ENCODE peak calls at places on chromosomes 3 and 15, in eight cellular contexts. L is psoas muscle, C is AG04450, V is fibroblast of the aortic adventitia, P is astrocyte of the cerebellum, U is left ventricle myocardium inferior, I is HFF-Myc, W is fibroblast of pulmonary artery. D is an unnamed sample.

GRCh38 chr3:144162042-144162441 is 190.4 kb downstream of the DIPK2A start:
- DNase-seq in P (peak), I (no peak), C (peak), U (no peak), W (peak), V (peak), L (no peak), D (no peak)

GRCh38 chr15:62403164-62403809 is 238.2 kb upstream of the C2CD4B start:
- DNase-seq in U (no peak), I (no peak), V (peak), P (no peak), L (no peak), C (no peak), W (peak), D (no peak)

GRCh38 chr3:62051506-62051905 is 321.8 kb downstream of the FEZF2 start:
- DNase-seq in I (no peak), U (no peak), P (peak), W (peak), C (no peak), L (no peak), V (peak), D (no peak)

GRCh38 chr3:177538743-177539730 is 341.8 kb upstream of the TBL1XR1 start:
- DNase-seq in W (no peak), P (no peak), L (no peak), C (no peak), V (no peak), I (no peak), U (no peak), D (peak)

GRCh38 chr15:77702211-77702957 is 69.7 kb upstream of the LINGO1 start:
- DNase-seq in V (peak), C (no peak), P (peak), W (peak), I (no peak), L (peak), U (no peak), D (peak)

GRCh38 chr3:69547457-69548014 is 161.6 kb upstream of the FRMD4B start:
- DNase-seq in W (no peak), I (no peak), P (no peak), U (no peak), V (no peak), L (no peak), C (no peak), D (no peak)

GRCh38 chr3:52290596-52291507 is 3.2 kb downstream of the GLYCTK start:
- DNase-seq in I (no peak), W (no peak), V (no peak), L (no peak), C (no peak), U (no peak), P (no peak), D (no peak)

GRCh38 chr3:40337136-40338108 is 27.9 kb downstream of the EIF1B start:
- DNase-seq in U (no peak), W (no peak), I (no peak), C (no peak), V (no peak), P (no peak), L (no peak), D (no peak)

GRCh38 chr15:31031471-31032064 is 40.1 kb upstream of the MTMR10 start:
- DNase-seq in I (peak), L (no peak), P (no peak), W (peak), U (no peak), C (no peak), V (peak), D (no peak)

GRCh38 chr15:50281427-50281826 is 15.9 kb upstream of the HDC start:
- DNase-seq in C (no peak), I (no peak), U (no peak), V (no peak), L (no peak), P (no peak), W (no peak), D (no peak)

GRCh38 chr15:38991126-38991525 is 426.5 kb upstream of the RASGRP1 start:
- DNase-seq in W (peak), I (peak), L (no peak), C (no peak), P (peak), V (peak), U (no peak), D (no peak)

GRCh38 chr3:147775816-147776530 is 366.8 kb downstream of the ZIC1 start:
- DNase-seq in V (peak), U (no peak), I (no peak), C (no peak), W (peak), L (no peak), P (no peak), D (no peak)

GRCh38 chr15:49881433-49881832 is 237.6 kb downstream of the ATP8B4 start:
- DNase-seq in V (no peak), P (no peak), U (no peak), W (no peak), I (no peak), C (no peak), L (no peak), D (no peak)

GRCh38 chr3:133138017-133138416 is 99.8 kb downstream of the TMEM108 start:
- DNase-seq in V (no peak), W (no peak), L (no peak), P (no peak), I (no peak), U (no peak), C (no peak), D (no peak)

GRCh38 chr15:51327081-51327480 is 11.3 kb downstream of the CYP19A1 start:
- DNase-seq in L (no peak), W (no peak), U (no peak), C (no peak), P (no peak), V (no peak), I (no peak), D (no peak)

GRCh38 chr3:39291903-39292329 is 12.1 kb upstream of the CX3CR1 start:
- DNase-seq in U (peak), I (peak), P (peak), C (peak), W (peak), V (peak), L (peak), D (peak)

GRCh38 chr15:51861557-51862350 is 32.3 kb downstream of the TMOD3 start:
- DNase-seq in L (no peak), V (no peak), U (no peak), C (no peak), I (no peak), P (no peak), W (no peak), D (peak)

GRCh38 chr3:87206070-87206469 is 21.0 kb upstream of the CHMP2B start:
- DNase-seq in C (peak), I (peak), U (no peak), P (peak), V (peak), L (no peak), W (peak), D (no peak)

GRCh38 chr3:143671641-143672040 is 176.6 kb downstream of the SLC9A9 start:
- DNase-seq in W (no peak), V (no peak), U (no peak), C (no peak), L (no peak), I (no peak), P (no peak), D (no peak)

GRCh38 chr3:120450261-120450913 is 405 bp downstream of the FSTL1 start:
- DNase-seq in V (no peak), W (peak), L (peak), I (no peak), U (peak), C (no peak), P (no peak), D (no peak)

GRCh38 chr15:68310811-68311463 is 33.4 kb downstream of the FEM1B start:
- DNase-seq in L (no peak), C (no peak), P (no peak), V (no peak), I (no peak), W (no peak), U (no peak), D (no peak)

GRCh38 chr3:47315069-47315647 is 32.4 kb downstream of the KLHL18 start:
- DNase-seq in W (peak), L (no peak), C (no peak), I (no peak), V (no peak), U (peak), P (no peak), D (no peak)

GRCh38 chr3:130894873-130895330 is 1.0 kb downstream of the ATP2C1 start:
- DNase-seq in U (no peak), L (no peak), P (no peak), V (peak), W (no peak), I (no peak), C (no peak), D (no peak)

GRCh38 chr15:38217788-38218609 is 34.6 kb upstream of the SPRED1 start:
- DNase-seq in C (no peak), V (no peak), I (no peak), U (no peak), L (no peak), P (no peak), W (peak), D (no peak)

GRCh38 chr15:62976301-62976842 is 66.2 kb upstream of the TPM1 start:
- DNase-seq in P (no peak), I (no peak), C (peak), W (peak), V (peak), U (no peak), L (no peak), D (no peak)

GRCh38 chr15:62648954-62649353 is 393.6 kb upstream of the TPM1 start:
- DNase-seq in V (peak), W (peak), I (no peak), P (no peak), L (no peak), C (no peak), U (no peak), D (no peak)

GRCh38 chr3:177610677-177611654 is 413.7 kb upstream of the TBL1XR1 start:
- DNase-seq in U (no peak), I (no peak), P (no peak), C (no peak), L (no peak), V (no peak), W (no peak), D (peak)

GRCh38 chr3:41331023-41331422 is 131.7 kb downstream of the CTNNB1 start:
- DNase-seq in L (no peak), W (no peak), C (no peak), U (no peak), P (no peak), I (no peak), V (no peak), D (no peak)

GRCh38 chr3:156148946-156149348 is 28.6 kb downstream of the KCNAB1 start:
- DNase-seq in V (peak), W (peak), C (no peak), U (no peak), I (no peak), L (no peak), P (no peak), D (no peak)

GRCh38 chr15:99453646-99454045 is 112.1 kb upstream of the MEF2A start:
- DNase-seq in L (no peak), V (no peak), I (no peak), W (no peak), C (no peak), U (no peak), P (no peak), D (no peak)

GRCh38 chr3:71195492-71195891 is 388.0 kb downstream of the FOXP1 start:
- DNase-seq in P (peak), V (no peak), I (peak), L (no peak), W (peak), C (peak), U (no peak), D (no peak)

GRCh38 chr3:71005797-71006321 is 577.7 kb downstream of the FOXP1 start:
- DNase-seq in L (no peak), P (no peak), V (peak), U (no peak), I (no peak), C (no peak), W (peak), D (no peak)

GRCh38 chr15:32774022-32774421 is 56.2 kb downstream of the GREM1 start:
- DNase-seq in P (peak), V (peak), W (peak), C (peak), L (no peak), I (peak), U (no peak), D (no peak)

GRCh38 chr3:100089802-100090668 is 24.3 kb downstream of the FILIP1L start:
- DNase-seq in V (peak), U (no peak), C (peak), I (peak), P (peak), L (peak), W (peak), D (no peak)

GRCh38 chr3:53613111-53613510 is 118.7 kb downstream of the CACNA1D start:
- DNase-seq in W (no peak), V (no peak), C (no peak), P (no peak), U (no peak), L (no peak), I (no peak), D (no peak)

GRCh38 chr3:63877737-63878393 is 14.2 kb downstream of the ATXN7 start:
- DNase-seq in L (no peak), W (no peak), I (no peak), U (no peak), V (peak), P (no peak), C (peak), D (no peak)

DNA sequence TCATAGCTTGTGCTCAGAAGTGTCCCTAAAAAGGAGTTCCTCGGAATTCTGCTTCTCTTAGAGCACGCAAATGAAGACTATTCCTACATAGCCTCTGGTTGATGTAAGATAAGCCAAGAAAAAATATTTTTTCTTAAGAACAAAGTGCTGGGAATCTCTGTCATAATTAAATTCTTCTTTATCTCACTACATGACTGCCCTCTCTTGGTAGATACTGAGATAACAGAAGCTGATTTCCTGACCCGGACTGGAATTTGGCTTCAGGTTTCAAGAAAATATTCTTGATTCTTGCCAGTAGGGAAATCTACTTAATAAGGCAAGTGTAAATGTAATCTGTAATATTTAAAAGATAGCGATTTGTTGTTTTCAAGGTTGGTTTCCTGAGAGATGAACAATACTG is 31.3 kb upstream of the SETMAR start:
- DNase-seq in L (no peak), V (peak), I (peak), U (no peak), W (peak), C (no peak), P (peak), D (no peak)
- TF ChIP-seq CTCF in L (peak), V (peak), I (peak), U (peak), W (peak), C (peak), P (peak), D (peak)

DNA sequence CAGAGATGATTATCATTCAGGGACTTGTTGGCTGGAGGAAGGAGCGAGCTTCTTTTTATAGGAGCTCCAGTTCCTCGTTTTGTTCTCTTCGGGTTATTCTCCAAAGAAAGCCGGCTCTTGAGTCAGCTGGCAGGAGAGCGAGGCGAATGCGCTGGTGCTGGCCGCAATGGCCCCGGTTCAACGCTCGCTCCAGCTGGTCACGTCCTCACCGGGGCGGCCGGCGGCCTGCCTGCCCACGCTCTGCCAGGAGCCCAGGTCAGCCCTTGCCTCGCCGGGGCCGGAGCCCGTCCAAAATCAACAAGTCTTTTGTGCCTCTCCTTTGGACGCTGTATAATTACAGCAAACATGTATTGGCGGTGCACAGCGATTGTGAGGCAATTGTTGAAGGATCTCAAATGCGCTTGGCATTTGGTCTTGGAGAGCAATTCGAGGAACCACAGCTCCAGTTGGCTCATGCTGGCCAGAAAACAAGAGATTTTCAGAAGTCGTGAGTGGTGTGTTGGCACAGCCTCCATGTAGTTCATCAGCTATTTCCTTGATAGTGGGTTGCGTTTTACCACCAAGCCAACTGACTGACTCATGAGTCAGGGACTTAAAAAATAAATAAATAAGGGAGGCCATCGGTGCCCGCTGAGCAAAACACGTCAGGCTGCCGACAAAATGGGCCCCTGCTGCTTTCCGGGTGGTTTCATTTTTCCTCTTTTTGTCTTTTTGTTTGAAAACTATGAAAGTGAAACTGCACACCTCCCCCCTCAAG is 288.5 kb downstream of the UACA start:
- DNase-seq in I (no peak), V (peak), P (peak), C (peak), U (peak), L (peak), W (peak), D (peak)
- H3K4me3 ChIP-seq in I (no peak), V (peak), P (peak), C (peak), U (peak), L (peak), W (no peak), D (no peak)

GRCh38 chr3:17039579-17039978 is 154.8 kb downstream of the PLCL2 start:
- DNase-seq in U (no peak), W (peak), P (peak), V (peak), L (no peak), I (peak), C (peak), D (no peak)
- TF ChIP-seq CTCF in U (no peak), W (peak), P (no peak), V (no peak), L (no peak), I (no peak), C (peak), D (no peak)

GRCh38 chr15:25829075-25829474 is 34.1 kb downstream of the ATP10A start:
- DNase-seq in C (no peak), P (no peak), V (no peak), I (no peak), W (no peak), L (no peak), U (no peak), D (no peak)

GRCh38 chr15:25832158-25832557 is 31.0 kb downstream of the ATP10A start:
- DNase-seq in U (no peak), I (no peak), V (peak), P (no peak), W (no peak), L (no peak), C (no peak), D (no peak)

GRCh38 chr15:25825215-25825614 is 37.9 kb downstream of the ATP10A start:
- DNase-seq in I (no peak), L (no peak), C (no peak), P (no peak), U (no peak), V (peak), W (no peak), D (no peak)

GRCh38 chr15:25830844-25831443 is 32.2 kb downstream of the ATP10A start:
- DNase-seq in U (no peak), C (peak), I (peak), W (peak), P (peak), L (peak), V (peak), D (no peak)
- H3K4me3 ChIP-seq in U (peak), C (peak), I (peak), W (peak), P (peak), L (no peak), V (peak), D (no peak)

DNA sequence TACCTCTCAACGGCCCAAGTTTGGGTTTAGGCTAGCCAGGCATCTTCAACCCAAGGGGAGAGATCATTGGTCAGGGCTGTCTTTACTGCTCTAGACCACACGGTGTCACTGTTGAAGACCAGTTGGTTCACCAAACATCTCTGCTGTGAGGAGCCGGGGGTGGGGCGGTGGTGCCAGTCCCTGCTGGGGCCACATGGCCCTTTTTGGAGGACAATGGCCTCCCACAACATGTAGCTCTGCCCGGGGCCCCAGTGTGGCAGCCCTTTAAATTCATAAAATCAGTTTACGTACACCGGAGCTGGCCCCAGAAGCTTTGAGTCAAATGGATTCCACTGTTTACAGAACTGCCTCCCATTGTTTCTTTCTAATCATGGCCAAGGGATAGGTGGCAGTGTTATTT is 19.1 kb upstream of the TM4SF18 start:
- DNase-seq in P (no peak), V (peak), W (peak), L (peak), C (no peak), I (no peak), U (peak), D (peak)
- TF ChIP-seq CTCF in P (peak), V (peak), W (peak), L (peak), C (peak), I (peak), U (peak), D (peak)

D was measured in DND-41.